ENCODE peak calls at places on chromosomes 3 and 15, in ten cellular contexts. K is H1; I is fibroblast of lung; W is stimulated activated CD4-positive, alpha-beta T cell treated with anti-CD3 and anti-CD28 coated beads, Interleukin-1b, Interleukin-23, amount 100 ng/mL, for 4 hours; F is cardiac fibroblast; G is amniotic stem cell; R is NCI-H526 treated with DMSO at 0.1 percent for 48 hours; V is HEK293T; T is Right ventricle myocardium superior; M is AG08396. Z is an unnamed sample.

GRCh38 chr15:63623231-63623969 is 26.2 kb downstream of the FBXL22 start:
- DNase-seq in W (no peak), M (no peak), K (no peak), I (no peak), V (no peak), F (no peak), R (no peak), G (no peak), T (no peak), Z (no peak)

GRCh38 chr3:127336086-127336485 is 48.2 kb upstream of the PRR20G start:
- DNase-seq in G (no peak), I (no peak), W (no peak), V (no peak), K (no peak), M (no peak), T (no peak), R (no peak), F (no peak), Z (no peak)

GRCh38 chr15:101043011-101043410 is 123.9 kb downstream of the LRRK1 start:
- DNase-seq in W (no peak), F (no peak), I (no peak), M (no peak), G (no peak), V (no peak), K (peak), R (no peak), T (no peak), Z (no peak)

GRCh38 chr3:52469001-52469400 is 13.6 kb downstream of the NISCH start:
- DNase-seq in T (no peak), G (no peak), R (no peak), F (no peak), W (no peak), M (no peak), I (no peak), K (no peak), V (no peak), Z (no peak)

GRCh38 chr15:42593143-42593542 is 17.7 kb downstream of the STARD9 start:
- DNase-seq in W (no peak), T (peak), F (peak), I (no peak), K (no peak), M (peak), G (no peak), V (no peak), R (no peak), Z (no peak)

GRCh38 chr3:122754867-122755835 is 38.5 kb downstream of the HSPBAP1 start:
- DNase-seq in T (no peak), F (peak), R (no peak), W (peak), K (no peak), M (peak), V (peak), G (no peak), I (peak), Z (peak)

GRCh38 chr3:184761120-184761841 is 49.4 kb upstream of the MAGEF1 start:
- DNase-seq in K (no peak), M (no peak), I (peak), F (peak), R (no peak), V (no peak), G (no peak), T (peak), W (no peak), Z (no peak)

GRCh38 chr3:32681811-32682210 is 3.2 kb upstream of the CNOT10 start:
- DNase-seq in M (no peak), W (no peak), R (no peak), I (no peak), G (no peak), F (no peak), T (no peak), K (no peak), V (no peak), Z (no peak)

GRCh38 chr3:193590088-193590856 is 2.7 kb upstream of the OPA1 start:
- DNase-seq in G (peak), I (peak), W (no peak), K (no peak), F (peak), R (no peak), V (peak), M (peak), T (no peak), Z (no peak)

GRCh38 chr3:38690185-38690584 is 40.7 kb upstream of the SCN5A start:
- DNase-seq in T (no peak), G (no peak), I (no peak), W (no peak), R (no peak), M (no peak), F (peak), V (no peak), K (no peak), Z (no peak)

GRCh38 chr3:171234298-171235020 is 207.9 kb upstream of the SLC2A2 start:
- DNase-seq in F (no peak), W (no peak), I (no peak), M (no peak), T (peak), R (no peak), V (no peak), G (no peak), K (no peak), Z (no peak)

GRCh38 chr3:129409541-129409940 is 18.9 kb downstream of the EFCAB12 start:
- DNase-seq in R (no peak), F (peak), M (no peak), V (no peak), W (no peak), T (no peak), I (peak), K (no peak), G (no peak), Z (no peak)

GRCh38 chr3:43128458-43128857 is 22.6 kb upstream of the POMGNT2 start:
- DNase-seq in W (no peak), I (peak), F (no peak), M (no peak), G (no peak), V (no peak), R (no peak), T (no peak), K (no peak), Z (no peak)

GRCh38 chr15:36696191-36696590 is 116.8 kb downstream of the CDIN1 start:
- DNase-seq in T (no peak), F (no peak), G (no peak), I (peak), V (no peak), R (no peak), M (no peak), W (no peak), K (no peak), Z (no peak)

GRCh38 chr3:10745392-10745791 is 70.6 kb upstream of the SLC6A11 start:
- DNase-seq in G (no peak), T (no peak), K (no peak), W (no peak), M (no peak), V (no peak), R (no peak), F (no peak), I (no peak), Z (no peak)

GRCh38 chr3:69012111-69012835 is 1.2 kb downstream of the EOGT start:
- DNase-seq in F (peak), T (peak), V (no peak), G (no peak), W (no peak), R (no peak), I (peak), K (no peak), M (peak), Z (no peak)

GRCh38 chr15:85379403-85380131 is 836 bp upstream of the AKAP13 start:
- DNase-seq in R (no peak), K (no peak), T (no peak), I (peak), W (no peak), V (no peak), F (peak), G (no peak), M (peak), Z (peak)

GRCh38 chr3:127011270-127011992 is 28.5 kb downstream of the PLXNA1 start:
- DNase-seq in M (no peak), W (no peak), F (peak), K (no peak), I (peak), V (no peak), R (no peak), T (peak), G (no peak), Z (no peak)

GRCh38 chr15:70091649-70092461 is 5.9 kb downstream of the TLE3 start:
- DNase-seq in M (no peak), V (no peak), G (no peak), W (no peak), F (peak), R (peak), T (no peak), K (no peak), I (peak), Z (no peak)

GRCh38 chr3:535566-536416 is 339.2 kb downstream of the CHL1 start:
- DNase-seq in F (peak), W (no peak), V (peak), G (no peak), M (peak), I (peak), T (peak), R (no peak), K (peak), Z (no peak)

GRCh38 chr15:68224108-68224507 is 5.4 kb downstream of the CLN6 start:
- DNase-seq in K (no peak), T (no peak), V (no peak), F (no peak), W (no peak), M (no peak), R (no peak), I (no peak), G (no peak), Z (no peak)

GRCh38 chr3:192727032-192727847 is at the start of gene FGF12:
- DNase-seq in R (peak), W (no peak), M (peak), V (peak), I (peak), F (peak), G (no peak), K (peak), T (peak), Z (no peak)

Z was measured in activated naive CD4-positive, alpha-beta T cell treated with anti-CD3 and anti-CD28 coated beads, Interleukin-2, amount 50 U/mL, for 72 hours.